ENCODE peak calls at places on chromosomes 4 and X, in five cellular contexts. U, B, L, N and Y are unnamed samples.

GRCh38 chr4:71487324-71487677 is 148.5 kb downstream of the SLC4A4 start:
- DNase-seq in L (no peak), U (no peak), B (no peak), N (peak; percentile 39), Y (no peak)

GRCh38 chr4:85391568-85392410 is 83.2 kb upstream of the ARHGAP24 start:
- DNase-seq in B (no peak), U (no peak), L (no peak), N (no peak), Y (peak; percentile 12)

GRCh38 chr4:27692098-27692679 is 831.5 kb downstream of the STIM2 start:
- DNase-seq in U (no peak), L (peak; percentile 0), B (no peak), N (no peak), Y (no peak)

GRCh38 chr4:20532871-20533870 is 167.1 kb upstream of the PACRGL start:
- DNase-seq in U (no peak), N (no peak), B (no peak), L (peak; percentile 5), Y (no peak)

GRCh38 chr4:175412744-175413143 is 399.3 kb downstream of the GPM6A start:
- DNase-seq in U (no peak), L (peak; percentile 71), N (no peak), B (no peak), Y (no peak)

GRCh38 chr4:107721436-107722090 is 1.5 kb upstream of the PAPSS1 start:
- DNase-seq in L (no peak), N (peak; percentile 40), B (no peak), U (peak; percentile 38), Y (peak; percentile 17)

GRCh38 chr4:26120098-26120795 is 200.6 kb upstream of the RBPJ start:
- DNase-seq in N (no peak), L (no peak), B (no peak), U (no peak), Y (no peak)

GRCh38 chr4:25060586-25061340 is 30.0 kb upstream of the LGI2 start:
- DNase-seq in N (no peak), B (no peak), U (no peak), L (peak; percentile 1), Y (no peak)

GRCh38 chrX:10597871-10598270 is 22.5 kb downstream of the MID1 start:
- DNase-seq in U (no peak), L (peak; percentile 54), N (peak; percentile 6), B (no peak), Y (no peak)

GRCh38 chrX:39309018-39309620 is 507.9 kb downstream of the MID1IP1 start:
- DNase-seq in N (no peak), U (peak; percentile 41), L (no peak), B (no peak), Y (no peak)

GRCh38 chrX:108736509-108737479 is at the start of gene IRS4:
- DNase-seq in L (no peak), N (peak; percentile 86), B (no peak), U (no peak), Y (no peak)

GRCh38 chrX:34881671-34882070 is 60.9 kb upstream of the FAM47B start:
- DNase-seq in U (no peak), B (no peak), N (no peak), L (no peak), Y (no peak)

GRCh38 chr4:42673084-42673429 is 16.2 kb upstream of the ATP8A1 start:
- DNase-seq in U (no peak), N (peak; percentile 93), L (no peak), B (peak; percentile 66), Y (no peak)

GRCh38 chrX:106263817-106264216 is 95.7 kb downstream of the PWWP3B start:
- DNase-seq in B (no peak), L (no peak), U (no peak), N (no peak), Y (no peak)

GRCh38 chr4:188911199-188911598 is 772.0 kb downstream of the TRIML1 start:
- DNase-seq in N (no peak), U (no peak), L (no peak), B (no peak), Y (no peak)

GRCh38 chr4:80202784-80203553 is 5.7 kb downstream of the PRDM8 start:
- DNase-seq in U (no peak), N (no peak), B (no peak), L (no peak), Y (peak; percentile 58)

GRCh38 chr4:100962698-100963097 is 384.6 kb downstream of the PPP3CA start:
- DNase-seq in N (no peak), L (no peak), B (no peak), U (no peak), Y (no peak)

GRCh38 chr4:54728342-54728741 is 70.6 kb downstream of the KIT start:
- DNase-seq in B (no peak), N (no peak), U (no peak), L (no peak), Y (no peak)

GRCh38 chr4:189804884-189805283 is 135.8 kb upstream of the FRG1 start:
- DNase-seq in U (no peak), L (no peak), N (peak; percentile 28), B (no peak), Y (no peak)